ENCODE peak calls at places on chromosomes 12 and 14, in five cellular contexts. Z is IMR-90, L is GM12878, I is SK-N-SH, N is K562. P is an unnamed sample.

GRCh38 chr12:116881867-116882507 is 746 bp upstream of the HRK start:
- DNase-seq in Z (no peak), L (no peak), I (no peak), N (no peak), P (no peak)

GRCh38 chr12:42679402-42679801 is 89.9 kb upstream of the PRICKLE1 start:
- DNase-seq in Z (peak; percentile 75), L (no peak), I (no peak), N (no peak), P (no peak)

GRCh38 chr14:40219032-40219431 is 786.8 kb upstream of the FBXO33 start:
- DNase-seq in Z (no peak), L (no peak), I (no peak), N (no peak), P (no peak)

GRCh38 chr14:67371247-67372148 is 11.4 kb downstream of the EIF2S1 start:
- DNase-seq in Z (no peak), L (no peak), I (no peak), N (no peak), P (no peak)

GRCh38 chr14:34682787-34683321 is 31.5 kb downstream of the CFL2 start:
- DNase-seq in Z (no peak), L (no peak), I (no peak), N (peak; percentile 12), P (no peak)

GRCh38 chr14:105493921-105494605 is 3.0 kb downstream of the TEDC1 start:
- DNase-seq in Z (no peak), L (no peak), I (no peak), N (no peak), P (no peak)

GRCh38 chr14:100486025-100486828 is 101.0 kb downstream of the BEGAIN start:
- DNase-seq in Z (peak; percentile 65), L (peak; percentile 66), I (peak; percentile 74), N (peak; percentile 72), P (peak; percentile 35)

GRCh38 chr14:61472801-61473376 is 151.5 kb downstream of the PRKCH start:
- DNase-seq in Z (peak; percentile 24), L (no peak), I (no peak), N (no peak), P (no peak)

GRCh38 chr14:51626185-51626584 is 25.5 kb upstream of the FRMD6 start:
- DNase-seq in Z (no peak), L (no peak), I (no peak), N (no peak), P (no peak)

GRCh38 chr12:131229426-131230339 is 276.0 kb downstream of the ADGRD1 start:
- DNase-seq in Z (no peak), L (no peak), I (peak; percentile 92), N (peak; percentile 93), P (no peak)

GRCh38 chr14:103142903-103143302 is 19.6 kb downstream of the TNFAIP2 start:
- DNase-seq in Z (no peak), L (no peak), I (no peak), N (no peak), P (no peak)
- TF ChIP-seq RCOR1 in Z (no peak), L (no peak), I (no peak), N (no peak), P (no peak)

GRCh38 chr12:96522283-96522682 is 32.9 kb downstream of the CFAP54 start:
- DNase-seq in Z (no peak), L (no peak), I (no peak), N (no peak), P (no peak)
- TF ChIP-seq RCOR1 in Z (no peak), L (no peak), I (no peak), N (no peak), P (no peak)

DNA sequence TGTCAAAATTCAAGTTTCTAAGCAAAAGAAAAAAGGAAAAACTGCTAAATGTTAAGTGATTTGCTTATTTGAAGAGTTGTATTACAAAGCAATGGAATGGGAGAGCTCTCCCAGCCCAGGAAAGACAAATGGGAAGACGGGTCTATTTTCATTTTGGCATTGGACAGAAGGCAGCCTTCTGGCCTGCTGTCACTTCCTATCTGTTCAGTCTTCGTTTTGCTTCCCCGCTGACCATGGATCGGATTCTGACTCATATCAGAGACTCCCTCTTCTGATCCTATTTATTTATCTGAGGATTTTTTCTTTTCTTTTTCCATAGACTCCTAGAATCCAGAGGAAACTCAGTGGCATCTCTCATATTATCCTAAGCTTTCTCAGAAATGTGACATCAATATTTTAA is 634.9 kb downstream of the DIO2 start:
- DNase-seq in Z (peak; percentile 67), L (no peak), I (no peak), N (no peak), P (no peak)
- TF ChIP-seq RCOR1 in Z (no peak), L (no peak), I (no peak), N (no peak), P (no peak)

DNA sequence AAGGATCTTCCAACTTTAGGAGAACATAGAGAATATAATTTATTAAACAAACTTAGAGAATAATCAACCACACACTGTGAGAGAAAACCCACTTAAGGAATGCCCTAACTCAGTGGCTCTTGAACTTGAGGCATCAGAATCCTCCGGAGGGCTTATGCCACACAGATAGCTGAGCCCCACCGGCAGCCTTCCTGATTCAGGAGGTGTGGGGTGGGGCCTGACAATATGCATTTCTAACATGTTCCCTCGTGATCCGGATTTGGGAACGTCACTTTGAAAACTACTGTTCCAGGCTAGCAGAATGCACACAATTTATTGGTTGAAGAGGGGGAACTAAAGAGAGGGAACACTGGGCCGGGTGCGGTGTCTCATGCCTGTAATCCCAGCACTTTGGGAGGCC is 2.0 kb upstream of the SOAT2 start:
- DNase-seq in Z (no peak), L (no peak), I (no peak), N (no peak), P (no peak)
- TF ChIP-seq RCOR1 in Z (no peak), L (no peak), I (no peak), N (no peak), P (no peak)

GRCh38 chr12:92362109-92362508 is 216.5 kb upstream of the BTG1 start:
- DNase-seq in Z (no peak), L (no peak), I (no peak), N (no peak), P (no peak)

GRCh38 chr12:92365333-92365732 is 219.7 kb upstream of the BTG1 start:
- DNase-seq in Z (no peak), L (peak; percentile 43), I (no peak), N (no peak), P (no peak)

GRCh38 chr12:92363295-92364146 is 217.9 kb upstream of the BTG1 start:
- DNase-seq in Z (peak; percentile 4), L (peak; percentile 96), I (peak; percentile 29), N (peak; percentile 62), P (no peak)

GRCh38 chr12:92360543-92360942 is 214.9 kb upstream of the BTG1 start:
- DNase-seq in Z (no peak), L (no peak), I (no peak), N (no peak), P (no peak)

DNA sequence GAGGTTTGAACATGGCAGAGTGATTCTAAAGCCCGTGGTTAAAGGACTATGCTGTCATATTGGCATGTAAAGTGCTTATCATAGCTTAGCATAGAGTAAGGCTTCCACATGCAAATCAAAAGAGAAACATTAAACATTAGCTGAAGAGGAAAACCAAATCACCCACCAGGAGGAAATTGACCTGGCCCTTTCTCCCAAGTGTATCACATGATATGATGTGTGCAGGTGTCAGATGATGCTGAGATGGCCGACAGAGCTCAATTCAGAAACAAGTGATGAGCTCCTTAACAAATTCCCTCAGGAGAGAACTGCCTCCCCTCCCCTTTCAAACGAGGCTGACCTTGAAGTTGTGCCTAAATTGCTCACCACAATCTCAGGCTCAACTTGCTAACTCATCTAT is 217.1 kb upstream of the BTG1 start:
- DNase-seq in Z (no peak), L (peak; percentile 86), I (no peak), N (no peak), P (no peak)
- TF ChIP-seq RCOR1 in Z (no peak), L (no peak), I (no peak), N (no peak), P (no peak)

GRCh38 chr12:75815756-75816155 is 215.8 kb downstream of the PHLDA1 start:
- DNase-seq in Z (peak; percentile 62), L (no peak), I (no peak), N (no peak), P (no peak)
- TF ChIP-seq RCOR1 in Z (no peak), L (no peak), I (no peak), N (no peak), P (no peak)

GRCh38 chr12:123660328-123660727 is 10.6 kb upstream of the TCTN2 start:
- DNase-seq in Z (peak; percentile 85), L (no peak), I (no peak), N (no peak), P (peak; percentile 43)
- TF ChIP-seq RCOR1 in Z (no peak), L (no peak), I (no peak), N (no peak), P (no peak)

GRCh38 chr12:114673169-114673833 is 10.7 kb downstream of the TBX3 start:
- DNase-seq in Z (peak; percentile 93), L (no peak), I (peak; percentile 78), N (no peak), P (no peak)

GRCh38 chr12:114670257-114670955 is 13.6 kb downstream of the TBX3 start:
- DNase-seq in Z (no peak), L (no peak), I (no peak), N (no peak), P (no peak)

GRCh38 chr12:114671321-114671663 is 12.7 kb downstream of the TBX3 start:
- DNase-seq in Z (no peak), L (no peak), I (no peak), N (no peak), P (no peak)

GRCh38 chr12:114672817-114673168 is 11.2 kb downstream of the TBX3 start:
- DNase-seq in Z (no peak), L (no peak), I (no peak), N (no peak), P (no peak)

DNA sequence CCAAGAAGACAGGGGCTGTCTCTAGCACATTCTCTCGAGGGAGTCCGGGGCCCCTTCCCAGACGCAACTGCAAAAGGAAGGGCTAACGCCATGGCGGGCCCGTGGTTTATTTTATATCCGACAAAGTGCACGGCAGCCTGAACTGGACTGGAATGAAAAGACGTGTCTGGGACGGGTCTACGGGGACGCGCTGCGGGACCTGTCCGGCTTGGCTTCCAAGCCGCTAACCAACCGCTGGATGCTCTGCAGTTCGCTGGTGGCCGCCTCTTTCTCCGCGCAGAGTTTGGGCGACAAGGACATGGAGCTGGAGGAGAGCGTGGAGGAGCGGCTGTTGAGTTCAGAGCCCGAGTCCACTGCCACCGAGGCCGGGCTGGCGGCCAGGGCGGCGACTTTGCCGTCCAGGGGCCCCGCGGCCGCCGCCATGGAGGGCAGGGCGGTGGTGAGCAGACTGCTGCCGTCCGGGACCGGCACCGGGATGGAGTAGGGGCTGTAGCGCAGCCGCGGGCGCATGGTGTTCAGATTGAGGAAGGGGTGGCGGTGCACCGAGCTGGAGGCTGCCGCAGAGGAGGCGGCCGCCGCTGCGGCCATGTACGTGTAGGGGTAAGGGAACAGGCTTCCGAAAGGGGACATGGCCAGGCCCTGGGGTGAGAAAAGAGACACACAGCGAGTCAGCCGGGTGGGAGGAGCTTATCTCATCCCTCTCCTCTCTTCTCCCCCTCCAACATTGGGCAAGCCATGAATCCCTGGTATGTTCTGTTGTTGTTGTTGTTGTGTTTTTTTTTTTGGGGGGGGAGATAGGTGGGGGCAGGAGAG is 12.1 kb downstream of the TBX3 start:
- DNase-seq in Z (peak; percentile 69), L (no peak), I (peak; percentile 81), N (no peak), P (no peak)
- TF ChIP-seq RCOR1 in Z (no peak), L (no peak), I (no peak), N (no peak), P (no peak)

GRCh38 chr12:52189376-52190174 is 2.2 kb downstream of the KRT80 start:
- DNase-seq in Z (peak; percentile 38), L (no peak), I (no peak), N (no peak), P (no peak)
- TF ChIP-seq RCOR1 in Z (no peak), L (no peak), I (no peak), N (no peak), P (no peak)

P was measured in A549.